ENCODE peak calls at places on chromosomes 7 and 10, in nine cellular contexts. I is tibial nerve; H is germinal center; Z is ELF-1; O is left ventricle myocardium superior; R is naive thymus-derived CD8-positive, alpha-beta T cell; Q is HTR-8/SVneo; G is GM12865; B is neural progenitor cell. E is an unnamed sample.

GRCh38 chr10:42734537-42734936 is 48.1 kb upstream of the BMS1 start:
- DNase-seq in R (no peak), H (no peak), Z (no peak), Q (no peak), B (no peak), O (no peak), I (peak), G (no peak), E (no peak)

GRCh38 chr7:145884716-145885514 is 231.7 kb upstream of the CNTNAP2 start:
- DNase-seq in H (no peak), I (no peak), Q (no peak), R (no peak), Z (no peak), O (no peak), G (no peak), B (no peak), E (no peak)

GRCh38 chr7:34157137-34157536 is 251.8 kb downstream of the BMPER start:
- DNase-seq in B (no peak), I (no peak), Q (no peak), H (no peak), R (no peak), G (no peak), Z (no peak), O (no peak), E (no peak)

GRCh38 chr10:7230036-7230435 is 180.8 kb downstream of the SFMBT2 start:
- DNase-seq in H (no peak), B (no peak), Q (no peak), G (no peak), O (no peak), Z (peak), I (no peak), R (no peak), E (no peak)

GRCh38 chr10:53023411-53023810 is 250.8 kb upstream of the MBL2 start:
- DNase-seq in B (no peak), R (no peak), Q (no peak), O (no peak), H (no peak), Z (peak), G (no peak), I (no peak), E (no peak)

GRCh38 chr10:36515313-36515712 is 610.1 kb upstream of the ANKRD30A start:
- DNase-seq in G (no peak), I (no peak), R (no peak), O (no peak), B (no peak), Q (no peak), H (no peak), Z (no peak), E (no peak)

GRCh38 chr7:72925546-72926120 is 738 bp downstream of the POM121 start:
- DNase-seq in H (peak), I (no peak), B (no peak), R (no peak), Q (no peak), G (peak), O (no peak), Z (no peak), E (no peak)

GRCh38 chr7:105161366-105161765 is 147.4 kb downstream of the KMT2E start:
- DNase-seq in H (no peak), B (no peak), O (no peak), Z (no peak), Q (no peak), I (no peak), R (no peak), G (no peak), E (no peak)

GRCh38 chr7:157930926-157931466 is 594.2 kb downstream of the DNAJB6 start:
- DNase-seq in B (no peak), Q (no peak), R (no peak), G (no peak), Z (no peak), I (no peak), H (no peak), O (no peak), E (no peak)

GRCh38 chr7:73978681-73979563 is 49.1 kb upstream of the ELN start:
- DNase-seq in B (peak), Z (peak), Q (peak), R (no peak), G (peak), I (no peak), H (peak), O (peak), E (peak)

GRCh38 chr7:2521952-2522591 is 2.5 kb downstream of the LFNG start:
- DNase-seq in G (peak), Q (no peak), R (no peak), I (no peak), Z (no peak), B (peak), O (peak), H (no peak), E (peak)

GRCh38 chr10:19724287-19724686 is 91.9 kb upstream of the PLXDC2 start:
- DNase-seq in G (no peak), I (no peak), O (no peak), H (no peak), Q (no peak), R (no peak), Z (no peak), B (no peak), E (no peak)

GRCh38 chr10:74238031-74238431 is 87.0 kb downstream of the ADK start:
- DNase-seq in G (no peak), Q (no peak), R (no peak), B (no peak), Z (no peak), I (no peak), O (no peak), H (no peak), E (no peak)

GRCh38 chr7:2970307-2970664 is 73.4 kb downstream of the CARD11 start:
- DNase-seq in O (no peak), H (no peak), Q (no peak), B (no peak), I (no peak), Z (no peak), G (no peak), R (no peak), E (no peak)

GRCh38 chr7:36474283-36475010 is 84.8 kb downstream of the ANLN start:
- DNase-seq in Z (no peak), B (no peak), I (no peak), G (peak), R (no peak), O (no peak), H (no peak), Q (peak), E (peak)

GRCh38 chr7:116232920-116233319 is 22.6 kb downstream of the TES start:
- DNase-seq in Z (no peak), R (no peak), Q (no peak), I (no peak), B (no peak), G (no peak), O (no peak), H (no peak), E (no peak)

GRCh38 chr10:117074621-117075020 is 63.4 kb downstream of the VAX1 start:
- DNase-seq in I (no peak), R (no peak), Q (no peak), H (no peak), Z (peak), G (no peak), O (no peak), B (peak), E (no peak)

GRCh38 chr10:108393111-108393510 is 1228.6 kb upstream of the SORCS1 start:
- DNase-seq in B (no peak), I (no peak), Z (no peak), R (no peak), Q (no peak), O (no peak), G (no peak), H (no peak), E (no peak)

GRCh38 chr7:136868496-136869005 is at the start of gene CHRM2:
- DNase-seq in O (peak), Z (peak), I (no peak), H (no peak), B (peak), G (no peak), Q (no peak), R (no peak), E (peak)

GRCh38 chr7:96330193-96330592 is 8.3 kb upstream of the SLC25A13 start:
- DNase-seq in G (no peak), Z (no peak), R (no peak), O (no peak), I (no peak), B (no peak), H (no peak), Q (no peak), E (no peak)

GRCh38 chr7:46663025-46663424 is 742.0 kb upstream of the IGFBP3 start:
- DNase-seq in I (no peak), R (no peak), Q (no peak), G (peak), H (no peak), B (no peak), Z (no peak), O (no peak), E (no peak)

GRCh38 chr10:90197766-90198165 is 496.4 kb downstream of the KIF20B start:
- DNase-seq in O (no peak), H (no peak), Z (no peak), B (no peak), I (no peak), R (no peak), Q (no peak), G (no peak), E (no peak)

GRCh38 chr10:16724509-16724908 is 92.7 kb downstream of the RSU1 start:
- DNase-seq in Z (no peak), I (no peak), G (no peak), O (no peak), H (no peak), R (no peak), Q (no peak), B (no peak), E (no peak)

GRCh38 chr10:58275908-58276307 is 6.9 kb downstream of the CISD1 start:
- DNase-seq in I (no peak), O (no peak), G (no peak), H (no peak), Z (peak), Q (no peak), B (peak), R (no peak), E (no peak)

E was measured in endothelial cell.